ENCODE peak calls at places on chromosomes 4 and X, in eight cellular contexts. G is HL-60, P is Panc1, K is GM23338, X is transverse colon, S is endothelial cell of umbilical vein, O is suprapubic skin, J is breast epithelium. Z is an unnamed sample.

GRCh38 chr4:102606261-102606660 is 105.1 kb downstream of the NFKB1 start:
- DNase-seq in G (no peak), P (no peak), K (no peak), X (no peak), S (no peak), O (no peak), J (no peak), Z (no peak)

GRCh38 chrX:122094611-122095010 is 1047.2 kb downstream of the GLUD2 start:
- DNase-seq in G (no peak), P (no peak), K (no peak), X (no peak), S (no peak), O (no peak), J (no peak), Z (no peak)

GRCh38 chrX:45903781-45904201 is 641.4 kb downstream of the ZNF674 start:
- DNase-seq in G (no peak), P (no peak), K (peak), X (no peak), S (peak), O (no peak), J (no peak), Z (no peak)

GRCh38 chr4:105129286-105129685 is 17.4 kb upstream of the TET2 start:
- DNase-seq in G (no peak), P (no peak), K (no peak), X (no peak), S (no peak), O (no peak), J (no peak), Z (no peak)

GRCh38 chr4:82797591-82798081 is 960 bp downstream of the SCD5 start:
- DNase-seq in G (no peak), P (no peak), K (peak), X (peak), S (peak), O (no peak), J (no peak), Z (no peak)

GRCh38 chr4:80221161-80221560 is 23.9 kb downstream of the PRDM8 start:
- DNase-seq in G (no peak), P (no peak), K (no peak), X (no peak), S (no peak), O (no peak), J (no peak), Z (no peak)

GRCh38 chr4:115119804-115120352 is 6.5 kb upstream of the NDST4 start:
- DNase-seq in G (no peak), P (no peak), K (no peak), X (no peak), S (no peak), O (no peak), J (no peak), Z (no peak)

GRCh38 chr4:184281231-184282139 is 63.8 kb upstream of the ENPP6 start:
- DNase-seq in G (no peak), P (no peak), K (no peak), X (peak), S (no peak), O (no peak), J (no peak), Z (no peak)

GRCh38 chr4:86720508-86721068 is 126.5 kb downstream of the PTPN13 start:
- DNase-seq in G (no peak), P (no peak), K (no peak), X (no peak), S (peak), O (no peak), J (no peak), Z (no peak)

GRCh38 chr4:722181-722725 is 16.6 kb downstream of the PCGF3 start:
- DNase-seq in G (no peak), P (no peak), K (no peak), X (no peak), S (no peak), O (no peak), J (no peak), Z (no peak)

GRCh38 chr4:7924163-7924562 is 15.5 kb downstream of the AFAP1 start:
- DNase-seq in G (no peak), P (no peak), K (no peak), X (no peak), S (no peak), O (no peak), J (no peak), Z (no peak)

GRCh38 chrX:118216488-118216887 is 99.9 kb upstream of the KLHL13 start:
- DNase-seq in G (no peak), P (no peak), K (no peak), X (peak), S (no peak), O (no peak), J (no peak), Z (peak)

GRCh38 chr4:122895336-122895995 is 26.9 kb downstream of the NUDT6 start:
- DNase-seq in G (no peak), P (no peak), K (no peak), X (no peak), S (peak), O (no peak), J (no peak), Z (no peak)

GRCh38 chr4:10584042-10584441 is 100.5 kb downstream of the CLNK start:
- DNase-seq in G (no peak), P (no peak), K (no peak), X (peak), S (peak), O (no peak), J (no peak), Z (peak)

GRCh38 chrX:47745386-47745785 is 86.4 kb upstream of the UXT start:
- DNase-seq in G (no peak), P (no peak), K (no peak), X (no peak), S (no peak), O (no peak), J (no peak), Z (no peak)

GRCh38 chr4:72974694-72975487 is 94.6 kb downstream of the COX18 start:
- DNase-seq in G (peak), P (no peak), K (no peak), X (no peak), S (peak), O (no peak), J (no peak), Z (no peak)

DNA sequence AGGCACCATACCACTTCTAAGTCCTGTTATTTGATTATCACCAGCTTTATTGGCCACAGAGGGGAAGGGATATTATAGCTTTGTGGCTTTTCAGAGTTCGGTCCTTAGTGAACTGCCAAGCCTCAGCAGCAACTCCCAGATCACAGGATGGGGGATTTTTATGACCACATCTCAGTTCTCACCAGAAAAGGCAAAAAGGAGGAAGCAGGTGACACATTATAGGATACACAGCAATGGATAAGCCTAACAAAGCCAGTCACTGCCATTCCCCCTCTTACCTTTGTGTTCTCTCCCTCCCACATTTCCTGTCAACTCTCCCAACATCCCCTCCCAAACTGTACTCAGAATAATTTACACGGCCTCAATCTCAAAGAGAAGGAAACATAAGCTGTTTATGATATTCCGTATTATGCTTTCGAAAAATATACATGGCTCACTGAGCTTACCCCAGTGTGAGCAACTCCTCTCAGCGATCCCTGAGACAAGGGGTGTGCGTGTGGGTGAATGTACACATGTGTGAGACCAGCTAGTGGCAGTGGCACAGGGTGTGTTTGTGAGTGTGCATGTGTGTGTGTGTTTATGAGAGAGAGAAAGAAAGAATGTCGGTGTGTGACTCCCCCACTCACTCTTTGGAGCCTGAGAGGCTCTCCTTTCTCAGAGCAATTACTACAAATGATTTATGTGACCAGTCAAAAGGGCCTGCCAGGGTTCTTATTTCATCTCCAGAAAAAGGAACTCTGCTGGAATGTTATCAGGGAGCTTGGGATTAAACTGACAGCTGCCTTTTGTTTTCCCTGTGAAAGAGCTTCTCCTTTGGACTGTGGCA is 143.0 kb downstream of the MGST2 start:
- DNase-seq in G (no peak), P (no peak), K (no peak), X (no peak), S (peak), O (no peak), J (no peak), Z (no peak)
- TF ChIP-seq CTCF in G (no peak), P (no peak), K (no peak), X (no peak), S (no peak), O (no peak), J (no peak), Z (no peak)

DNA sequence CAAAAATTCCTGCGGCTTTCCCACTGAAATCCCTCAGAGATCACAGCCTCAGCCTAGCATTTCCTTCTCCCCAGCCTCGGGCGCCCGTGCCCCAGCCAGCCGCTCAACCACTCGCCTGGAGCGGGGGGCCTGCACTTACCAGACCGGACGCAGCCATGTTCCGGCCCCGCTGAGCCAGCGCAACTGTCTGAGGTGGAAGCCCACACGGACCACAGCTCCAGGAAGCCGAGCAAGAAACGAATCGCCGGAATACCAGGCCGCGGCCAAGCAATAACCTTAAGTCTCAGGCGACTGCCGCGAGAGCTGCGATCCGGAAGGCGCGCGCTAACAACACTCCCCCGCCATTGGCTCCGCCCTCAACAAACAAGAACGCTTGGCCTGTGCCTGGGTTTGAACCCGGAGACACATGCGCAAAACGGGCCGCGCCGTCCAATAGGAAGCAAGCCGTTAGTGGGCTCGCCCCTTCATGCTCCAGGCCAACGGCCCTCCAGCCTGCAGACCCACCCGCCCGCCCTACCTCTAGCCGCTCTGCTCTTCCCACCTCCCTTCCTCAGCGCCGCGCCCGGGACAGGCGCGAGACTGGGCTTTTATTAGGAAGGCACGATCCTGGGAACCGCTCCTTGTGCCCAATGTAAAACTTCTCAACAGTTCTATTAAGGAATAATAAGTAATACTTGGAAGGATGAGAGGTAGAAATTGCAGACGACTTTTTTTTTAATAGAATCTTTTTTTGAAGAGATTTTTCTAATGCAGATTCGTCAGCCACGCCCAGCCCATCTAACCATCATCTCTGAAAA is at the start of gene CENPC:
- DNase-seq in G (peak), P (peak), K (peak), X (peak), S (peak), O (peak), J (peak), Z (peak)
- TF ChIP-seq POLR2AphosphoS5 in G (peak), P (peak), K (peak), X (peak), S (peak), O (peak), J (peak), Z (peak)

GRCh38 chrX:123424546-123424945 is 240.5 kb downstream of the GRIA3 start:
- DNase-seq in G (no peak), P (peak), K (no peak), X (no peak), S (no peak), O (no peak), J (no peak), Z (no peak)
- H3K27ac ChIP-seq in G (no peak), P (no peak), K (no peak), X (no peak), S (no peak), O (no peak), J (no peak), Z (no peak)

GRCh38 chrX:68719904-68720614 is 72.6 kb downstream of the STARD8 start:
- DNase-seq in G (peak), P (no peak), K (peak), X (no peak), S (no peak), O (peak), J (no peak), Z (peak)
- TF ChIP-seq CTCF in G (no peak), P (no peak), K (peak), X (no peak), S (no peak), O (no peak), J (no peak), Z (no peak)

DNA sequence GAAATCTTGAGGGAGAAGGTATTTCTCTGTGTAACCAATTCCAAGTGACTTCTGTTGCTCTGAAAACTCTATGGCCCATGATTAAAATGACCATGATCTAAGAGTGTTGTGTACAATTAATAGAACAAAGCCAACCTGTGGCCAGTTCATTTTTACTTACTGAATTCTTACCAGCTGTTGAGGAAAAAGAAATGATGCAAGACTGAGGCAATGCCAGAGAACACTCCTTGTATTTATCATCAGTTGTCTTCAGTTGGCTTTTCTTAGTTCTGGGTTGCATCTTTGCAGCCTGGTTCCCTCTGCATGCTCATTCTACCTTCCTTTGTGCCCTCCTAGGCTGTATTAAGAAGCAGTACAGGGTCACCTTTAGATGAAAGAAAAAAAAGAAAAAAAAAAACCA is 298.6 kb downstream of the ARHGAP10 start:
- DNase-seq in G (peak), P (no peak), K (no peak), X (no peak), S (no peak), O (no peak), J (no peak), Z (no peak)
- TF ChIP-seq POLR2AphosphoS5 in G (no peak), P (no peak), K (no peak), X (no peak), S (no peak), O (no peak), J (no peak), Z (no peak)

GRCh38 chr4:180949825-180950224 is 1293.4 kb upstream of the TENM3 start:
- DNase-seq in G (no peak), P (no peak), K (no peak), X (no peak), S (no peak), O (no peak), J (no peak), Z (peak)
- H3K27ac ChIP-seq in G (no peak), P (no peak), K (no peak), X (no peak), S (no peak), O (no peak), J (no peak), Z (no peak)

GRCh38 chr4:55979562-55979961 is 30.8 kb downstream of the CEP135 start:
- DNase-seq in G (no peak), P (no peak), K (no peak), X (no peak), S (no peak), O (no peak), J (no peak), Z (no peak)
- TF ChIP-seq CTCF in G (no peak), P (no peak), K (no peak), X (no peak), S (no peak), O (no peak), J (no peak), Z (no peak)

DNA sequence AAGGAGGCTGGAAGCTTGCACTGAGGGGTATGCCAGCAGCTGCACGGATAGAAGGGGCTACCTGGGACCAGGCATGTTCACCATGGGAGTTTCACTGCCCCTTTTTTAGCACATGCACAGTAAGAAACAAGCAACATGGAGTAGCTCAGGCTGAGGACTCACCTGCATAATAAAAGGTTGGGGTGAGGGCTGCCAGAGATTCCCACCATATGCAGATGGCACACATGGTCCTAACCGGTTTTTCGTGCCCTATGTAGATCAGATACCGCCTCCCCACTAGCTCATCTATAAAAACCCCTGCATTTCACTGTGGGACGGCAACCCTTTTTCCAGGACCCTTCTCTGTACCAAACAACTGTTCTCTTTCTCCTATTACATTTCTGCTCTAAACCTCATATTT is 97.0 kb upstream of the LANCL3 start:
- DNase-seq in G (no peak), P (no peak), K (peak), X (no peak), S (no peak), O (no peak), J (no peak), Z (no peak)
- TF ChIP-seq POLR2AphosphoS5 in G (no peak), P (no peak), K (no peak), X (no peak), S (no peak), O (no peak), J (no peak), Z (no peak)

GRCh38 chrX:57285001-57285400 is 1.5 kb upstream of the FAAH2 start:
- DNase-seq in G (no peak), P (no peak), K (no peak), X (no peak), S (no peak), O (no peak), J (no peak), Z (no peak)

GRCh38 chrX:57282568-57282967 is 3.9 kb upstream of the FAAH2 start:
- DNase-seq in G (no peak), P (no peak), K (peak), X (no peak), S (no peak), O (no peak), J (no peak), Z (no peak)

GRCh38 chrX:57289089-57289488 is 2.6 kb downstream of the FAAH2 start:
- DNase-seq in G (no peak), P (no peak), K (no peak), X (no peak), S (no peak), O (no peak), J (no peak), Z (no peak)

DNA sequence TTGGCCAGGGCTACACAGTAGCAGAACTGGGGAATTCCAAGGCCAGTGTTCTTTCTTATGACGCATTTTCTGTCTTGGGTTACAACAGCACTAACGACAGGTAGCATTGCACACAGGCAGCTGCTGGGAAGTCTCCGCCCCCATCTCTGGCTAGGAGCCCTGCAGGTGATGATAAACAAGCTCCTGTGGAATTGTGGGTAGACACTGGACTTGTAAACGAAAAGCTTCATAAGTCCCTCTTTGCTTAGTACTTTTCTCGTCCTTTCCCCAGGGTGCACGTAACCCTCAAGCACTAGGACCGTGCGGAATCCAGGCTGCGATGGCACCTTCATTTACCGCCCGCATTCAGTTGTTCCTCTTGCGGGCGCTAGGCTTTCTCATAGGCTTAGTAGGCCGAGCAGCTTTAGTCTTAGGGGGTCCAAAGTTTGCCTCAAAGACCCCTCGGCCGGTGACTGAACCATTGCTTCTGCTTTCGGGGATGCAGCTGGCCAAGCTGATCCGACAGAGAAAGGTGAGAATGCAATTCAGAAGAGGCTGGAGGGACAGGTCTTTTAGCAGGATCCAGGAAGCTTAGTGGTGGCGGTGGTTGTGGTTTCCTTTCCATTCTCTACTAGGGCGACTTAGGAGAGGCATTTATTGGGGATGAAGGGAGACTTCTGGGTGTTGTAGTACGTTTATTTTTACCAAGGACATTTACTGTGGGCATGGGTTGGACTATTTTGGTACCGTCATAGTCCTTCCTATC is at the start of gene FAAH2:
- DNase-seq in G (peak), P (no peak), K (peak), X (peak), S (peak), O (no peak), J (peak), Z (peak)
- H3K27ac ChIP-seq in G (no peak), P (no peak), K (no peak), X (peak), S (no peak), O (peak), J (peak), Z (peak)

GRCh38 chr4:64715741-64716140 is 306.5 kb upstream of the TECRL start:
- DNase-seq in G (no peak), P (no peak), K (no peak), X (no peak), S (no peak), O (no peak), J (no peak), Z (no peak)

GRCh38 chr4:64718091-64718490 is 308.8 kb upstream of the TECRL start:
- DNase-seq in G (no peak), P (no peak), K (peak), X (no peak), S (no peak), O (no peak), J (no peak), Z (no peak)

GRCh38 chr4:64713256-64713840 is 304.1 kb upstream of the TECRL start:
- DNase-seq in G (no peak), P (no peak), K (peak), X (no peak), S (peak), O (no peak), J (no peak), Z (no peak)
- TF ChIP-seq CTCF in G (peak), P (peak), K (peak), X (peak), S (peak), O (no peak), J (no peak), Z (no peak)